ENCODE peak calls at places on chromosomes 4 and X, in eight cellular contexts. C is mesendoderm, Y is IMR-90, D is lung, V is mucosa of descending colon, G is mammary epithelial cell, N is A673, J is tibial artery. T is an unnamed sample.

GRCh38 chrX:18973527-18974192 is 10.3 kb downstream of the PHKA2 start:
- DNase-seq in D (no peak), J (no peak), Y (no peak), V (no peak), G (no peak), C (peak), N (peak), T (peak)

GRCh38 chr4:121711263-121712000 is 14.7 kb upstream of the ANXA5 start:
- DNase-seq in J (peak), G (peak), V (peak), C (peak), D (peak), Y (peak), N (peak), T (peak)

GRCh38 chrX:15849555-15849954 is 5.1 kb downstream of the AP1S2 start:
- DNase-seq in D (no peak), C (peak), Y (no peak), G (peak), J (no peak), V (no peak), N (peak), T (no peak)

GRCh38 chr4:38951598-38951997 is 80.6 kb downstream of the TMEM156 start:
- DNase-seq in D (no peak), N (no peak), G (no peak), V (no peak), C (no peak), J (no peak), Y (no peak), T (no peak)

GRCh38 chr4:30875659-30876269 is 155.6 kb downstream of the PCDH7 start:
- DNase-seq in Y (peak), C (no peak), D (no peak), V (no peak), J (no peak), N (no peak), G (peak), T (no peak)

GRCh38 chrX:133745361-133745760 is 240.0 kb downstream of the GPC3 start:
- DNase-seq in V (no peak), D (no peak), Y (no peak), J (no peak), G (no peak), C (no peak), N (no peak), T (no peak)

GRCh38 chr4:125316391-125316780 is 1.6 kb downstream of the FAT4 start:
- DNase-seq in Y (no peak), J (peak), C (no peak), N (peak), G (no peak), D (peak), V (peak), T (peak)

GRCh38 chrX:334331-334891 is 15.8 kb upstream of the GTPBP6 start:
- DNase-seq in V (no peak), N (no peak), C (no peak), Y (no peak), G (no peak), J (no peak), D (no peak), T (no peak)

GRCh38 chr4:13903851-13904340 is 276.4 kb upstream of the BOD1L1 start:
- DNase-seq in J (no peak), C (no peak), D (no peak), V (no peak), G (no peak), N (no peak), Y (no peak), T (no peak)

GRCh38 chr4:165301833-165302232 is 25.6 kb upstream of the MSMO1 start:
- DNase-seq in J (no peak), G (no peak), D (no peak), C (no peak), V (no peak), Y (peak), N (no peak), T (no peak)

GRCh38 chrX:31715675-31716074 is 643.8 kb upstream of the FTHL17 start:
- DNase-seq in J (no peak), N (peak), G (no peak), D (no peak), V (no peak), C (no peak), Y (no peak), T (no peak)

GRCh38 chr4:89836031-89836777 is 757 bp downstream of the SNCA start:
- DNase-seq in V (peak), J (no peak), C (peak), D (no peak), N (no peak), G (peak), Y (no peak), T (no peak)

GRCh38 chrX:153708415-153708814 is 15.8 kb downstream of the BCAP31 start:
- DNase-seq in C (peak), J (peak), V (peak), G (peak), N (peak), Y (peak), D (peak), T (peak)

DNA sequence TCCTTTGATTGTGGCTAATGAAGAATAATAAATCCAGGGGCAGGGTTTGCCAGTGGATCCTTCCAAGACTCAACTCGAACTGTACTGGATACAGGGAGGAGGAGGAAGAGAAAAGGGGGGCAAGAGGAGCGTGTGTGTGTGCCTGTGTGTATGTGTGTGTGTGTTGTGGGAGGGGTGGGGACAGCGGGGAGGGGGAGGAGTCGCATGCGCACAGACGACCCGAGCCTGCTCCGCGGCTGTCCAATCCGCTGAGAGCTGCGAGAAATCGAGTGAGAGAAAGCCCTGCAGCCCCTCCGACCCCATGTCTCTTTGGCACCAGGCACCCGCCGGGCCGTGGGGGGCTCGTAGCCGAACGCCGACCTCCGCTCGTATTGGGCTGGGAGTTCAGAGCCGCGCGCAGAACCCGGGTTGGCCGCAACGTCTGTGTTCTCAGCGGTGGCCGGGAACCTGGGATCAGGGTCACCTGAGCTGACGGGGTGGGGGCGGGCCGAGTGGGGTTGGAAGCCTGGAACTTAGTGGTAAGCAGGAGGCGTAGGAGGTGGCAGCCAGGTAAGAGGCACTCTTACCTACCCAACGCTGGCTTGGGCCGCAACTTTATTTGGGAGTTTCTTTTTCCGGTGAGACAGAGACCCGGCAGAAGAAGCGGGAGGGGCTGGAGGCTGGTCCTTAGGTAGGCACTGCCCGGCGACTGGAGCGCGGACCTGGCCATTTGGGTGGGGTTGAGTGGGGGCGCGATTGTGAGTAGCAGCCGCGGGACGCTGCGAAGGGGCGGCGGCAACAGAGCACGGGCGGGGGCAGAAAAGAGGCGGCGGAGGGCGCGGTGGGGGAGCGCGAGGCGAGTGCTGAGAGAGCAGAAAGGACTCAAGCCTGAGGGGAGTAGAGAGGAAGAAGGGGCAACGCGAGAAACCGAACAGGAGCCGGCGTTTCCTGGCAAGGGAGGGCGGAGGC is 566 bp upstream of the POU4F2 start:
- DNase-seq in N (peak), J (no peak), D (no peak), C (no peak), Y (no peak), V (no peak), G (no peak), T (no peak)
- H3K4me3 ChIP-seq in N (peak), J (no peak), D (no peak), C (no peak), Y (no peak), V (no peak), G (no peak), T (no peak)

DNA sequence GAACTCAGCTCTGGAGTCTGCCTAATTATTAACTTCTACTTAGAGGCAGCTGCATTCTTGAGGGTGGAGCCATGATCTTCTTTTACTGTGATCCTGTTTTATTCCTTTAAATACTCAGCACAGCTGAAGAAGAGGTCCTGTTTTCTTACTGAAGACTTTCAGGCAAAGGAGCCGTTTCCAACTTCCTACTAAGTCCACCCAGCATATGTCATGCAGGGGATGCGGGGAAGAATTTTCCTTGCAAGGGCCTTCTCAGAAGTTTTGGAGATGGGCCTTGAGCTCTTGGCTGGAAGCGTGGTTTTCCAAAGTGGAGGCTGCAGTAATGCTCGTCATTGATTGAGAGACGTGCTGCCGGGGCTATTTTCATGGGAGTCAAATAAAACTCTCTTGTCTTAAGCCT is 27.8 kb downstream of the FGF2 start:
- DNase-seq in J (peak), N (no peak), G (no peak), V (no peak), C (no peak), D (no peak), Y (no peak), T (no peak)
- H3K4me3 ChIP-seq in J (peak), N (no peak), G (peak), V (no peak), C (no peak), D (no peak), Y (no peak), T (no peak)

GRCh38 chr4:41185614-41186609 is 28.4 kb downstream of the APBB2 start:
- DNase-seq in Y (peak), C (no peak), D (no peak), J (no peak), G (peak), V (no peak), N (no peak), T (no peak)
- H3K4me3 ChIP-seq in Y (peak), C (no peak), D (no peak), J (no peak), G (peak), V (no peak), N (no peak), T (no peak)

GRCh38 chr4:8533274-8533865 is 46.8 kb upstream of the GPR78 start:
- DNase-seq in V (no peak), C (no peak), J (no peak), D (no peak), G (no peak), N (no peak), Y (no peak), T (no peak)
- H3K4me3 ChIP-seq in V (no peak), C (no peak), J (no peak), D (no peak), G (no peak), N (no peak), Y (no peak), T (no peak)